ENCODE peak calls at places on chromosomes 16 and 17, in six cellular contexts. B, W, Y, I, L and H are unnamed samples.

GRCh38 chr17:35082073-35082657 is 18.7 kb upstream of the RFFL start:
- DNase-seq in I (no peak), W (no peak), B (no peak), L (peak; percentile 9), Y (no peak), H (peak; percentile 81)

GRCh38 chr17:72580321-72581127 is 459.7 kb downstream of the SOX9 start:
- DNase-seq in Y (no peak), I (no peak), L (peak; percentile 100), B (no peak), W (no peak), H (no peak)

GRCh38 chr17:63842173-63842539 is 329 bp downstream of the SMARCD2 start:
- DNase-seq in L (no peak), I (peak; percentile 63), W (no peak), B (peak; percentile 40), Y (no peak), H (no peak)

GRCh38 chr16:35724551-35724950 is 2265.1 kb downstream of the TP53TG3F start:
- DNase-seq in W (no peak), I (no peak), L (no peak), Y (no peak), B (no peak), H (no peak)

GRCh38 chr16:49532243-49532870 is 158.8 kb downstream of the C16orf78 start:
- DNase-seq in Y (no peak), W (no peak), I (no peak), L (no peak), B (no peak), H (no peak)

GRCh38 chr17:835263-835662 is 53.1 kb downstream of the MRM3 start:
- DNase-seq in W (no peak), L (peak; percentile 47), B (no peak), I (no peak), Y (no peak), H (no peak)

GRCh38 chr17:16358394-16358793 is 5.1 kb upstream of the CENPV start:
- DNase-seq in I (no peak), W (no peak), L (no peak), B (no peak), Y (no peak), H (no peak)

GRCh38 chr17:47704116-47704515 is 10.2 kb downstream of the TBKBP1 start:
- DNase-seq in Y (no peak), B (no peak), W (no peak), L (no peak), I (no peak), H (no peak)

GRCh38 chr17:2954898-2955445 is 108.4 kb downstream of the OR1D5 start:
- DNase-seq in W (no peak), Y (no peak), I (no peak), B (no peak), L (peak; percentile 98), H (peak; percentile 94)

GRCh38 chr17:15220785-15221184 is 44.3 kb downstream of the PMP22 start:
- DNase-seq in I (no peak), W (no peak), Y (no peak), L (no peak), B (no peak), H (no peak)

GRCh38 chr16:89036776-89037175 is 56.9 kb upstream of the ACSF3 start:
- DNase-seq in Y (no peak), I (no peak), W (no peak), L (no peak), B (no peak), H (no peak)

GRCh38 chr17:45867171-45867570 is 22.5 kb downstream of the SPPL2C start:
- DNase-seq in L (no peak), B (no peak), Y (no peak), W (no peak), I (no peak), H (no peak)

DNA sequence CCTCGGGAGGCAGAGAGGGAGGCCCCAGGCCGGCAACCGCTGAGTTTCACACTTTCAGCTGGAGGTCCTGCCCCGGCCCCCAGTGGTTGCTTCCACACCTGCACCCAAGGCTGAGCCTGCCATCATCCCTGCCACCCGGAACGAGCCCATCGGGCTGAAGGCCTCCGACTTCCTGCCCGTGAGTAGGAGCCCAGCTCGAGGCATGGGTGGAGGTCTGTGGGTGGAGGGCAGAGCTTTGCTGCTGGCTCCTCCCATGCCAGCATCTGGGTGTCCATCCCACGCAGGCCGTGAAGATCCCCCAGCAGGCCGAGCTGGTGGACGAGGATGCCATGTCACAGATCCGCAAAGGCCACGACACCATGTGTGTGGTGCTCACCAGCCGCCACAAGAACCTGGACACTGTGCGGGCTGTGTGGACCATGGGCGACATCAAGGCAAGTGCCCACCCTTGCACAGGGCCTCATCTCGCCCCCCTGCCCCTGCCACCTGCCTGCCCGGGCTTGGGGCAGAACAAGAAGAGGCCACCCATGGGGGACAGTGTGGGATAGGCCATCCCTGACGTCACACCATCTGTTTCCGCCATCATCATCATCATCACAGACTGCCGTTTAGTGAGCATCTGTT is 19.6 kb downstream of the KATNB1 start:
- DNase-seq in W (no peak), L (no peak), I (peak; percentile 45), B (no peak), Y (no peak), H (no peak)
- TF ChIP-seq CTCF in W (no peak), L (peak; percentile 8), I (peak; percentile 25), B (no peak), Y (no peak), H (no peak)

GRCh38 chr16:30342751-30343490 is 12.2 kb downstream of the CD2BP2 start:
- DNase-seq in B (no peak), I (no peak), W (no peak), L (no peak), Y (no peak), H (no peak)
- TF ChIP-seq SP1 in B (no peak), I (no peak), W (no peak), L (no peak), Y (no peak), H (no peak)

GRCh38 chr16:19980866-19981265 is 92.8 kb downstream of the GPR139 start:
- DNase-seq in L (peak; percentile 34), Y (no peak), I (peak; percentile 56), W (peak; percentile 52), B (peak; percentile 41), H (peak; percentile 21)
- TF ChIP-seq CTCF in L (peak; percentile 62), Y (peak; percentile 46), I (peak; percentile 77), W (peak; percentile 55), B (peak; percentile 46), H (peak; percentile 83)

GRCh38 chr17:59357929-59358328 is 26.5 kb downstream of the YPEL2 start:
- DNase-seq in L (no peak), W (no peak), I (no peak), B (no peak), Y (no peak), H (no peak)
- TF ChIP-seq SP1 in L (no peak), W (no peak), I (no peak), B (no peak), Y (no peak), H (no peak)

GRCh38 chr17:79985951-79986391 is 49.7 kb downstream of the TBC1D16 start:
- DNase-seq in B (no peak), I (no peak), L (no peak), W (no peak), Y (no peak), H (no peak)

GRCh38 chr17:79987890-79988162 is 47.8 kb downstream of the TBC1D16 start:
- DNase-seq in L (no peak), W (no peak), I (no peak), B (no peak), Y (no peak), H (no peak)

GRCh38 chr17:79985361-79985760 is 50.3 kb downstream of the TBC1D16 start:
- DNase-seq in W (no peak), B (no peak), L (no peak), Y (no peak), I (no peak), H (no peak)

GRCh38 chr17:79987187-79987889 is 48.3 kb downstream of the TBC1D16 start:
- DNase-seq in W (no peak), L (peak; percentile 82), I (no peak), B (no peak), Y (no peak), H (peak; percentile 39)

DNA sequence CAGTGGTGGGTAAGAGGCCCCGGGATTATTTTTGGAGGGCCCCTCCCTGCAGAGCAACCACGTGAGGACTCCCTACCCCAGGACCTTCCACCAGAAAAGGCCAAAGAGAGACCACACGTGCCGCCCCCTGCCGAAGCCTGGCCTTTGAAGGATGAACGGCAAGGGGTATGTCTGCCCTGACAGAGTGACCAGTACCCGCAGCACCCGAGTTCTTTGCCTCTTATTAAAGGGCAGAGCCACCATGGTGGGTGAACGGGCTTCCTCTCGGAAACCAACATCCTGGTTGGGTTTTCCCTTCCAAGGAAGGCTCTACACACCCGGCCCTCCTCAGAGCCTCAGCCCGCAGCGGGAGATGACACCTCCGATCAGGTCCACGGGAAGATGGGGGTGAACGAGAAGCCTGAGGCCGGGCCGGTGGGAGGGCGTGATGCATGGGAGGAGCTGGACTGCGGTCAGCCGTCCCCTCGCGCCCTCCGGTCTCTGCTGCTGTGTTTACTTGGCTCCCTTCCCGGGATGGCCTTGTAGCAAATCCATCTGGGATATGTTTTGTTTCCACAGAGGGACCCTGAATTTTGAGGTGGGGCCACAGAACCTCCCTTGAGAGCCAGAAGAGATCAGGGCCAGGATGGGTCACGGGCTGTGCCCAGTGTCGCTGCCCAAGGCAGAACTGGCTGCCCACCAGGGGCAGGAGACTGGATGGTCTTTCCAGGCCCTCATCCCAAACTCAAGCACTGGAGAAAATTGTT is 49.1 kb downstream of the TBC1D16 start:
- DNase-seq in L (peak; percentile 94), I (no peak), W (no peak), Y (no peak), B (no peak), H (no peak)
- TF ChIP-seq CTCF in L (no peak), I (no peak), W (no peak), Y (no peak), B (no peak), H (no peak)

DNA sequence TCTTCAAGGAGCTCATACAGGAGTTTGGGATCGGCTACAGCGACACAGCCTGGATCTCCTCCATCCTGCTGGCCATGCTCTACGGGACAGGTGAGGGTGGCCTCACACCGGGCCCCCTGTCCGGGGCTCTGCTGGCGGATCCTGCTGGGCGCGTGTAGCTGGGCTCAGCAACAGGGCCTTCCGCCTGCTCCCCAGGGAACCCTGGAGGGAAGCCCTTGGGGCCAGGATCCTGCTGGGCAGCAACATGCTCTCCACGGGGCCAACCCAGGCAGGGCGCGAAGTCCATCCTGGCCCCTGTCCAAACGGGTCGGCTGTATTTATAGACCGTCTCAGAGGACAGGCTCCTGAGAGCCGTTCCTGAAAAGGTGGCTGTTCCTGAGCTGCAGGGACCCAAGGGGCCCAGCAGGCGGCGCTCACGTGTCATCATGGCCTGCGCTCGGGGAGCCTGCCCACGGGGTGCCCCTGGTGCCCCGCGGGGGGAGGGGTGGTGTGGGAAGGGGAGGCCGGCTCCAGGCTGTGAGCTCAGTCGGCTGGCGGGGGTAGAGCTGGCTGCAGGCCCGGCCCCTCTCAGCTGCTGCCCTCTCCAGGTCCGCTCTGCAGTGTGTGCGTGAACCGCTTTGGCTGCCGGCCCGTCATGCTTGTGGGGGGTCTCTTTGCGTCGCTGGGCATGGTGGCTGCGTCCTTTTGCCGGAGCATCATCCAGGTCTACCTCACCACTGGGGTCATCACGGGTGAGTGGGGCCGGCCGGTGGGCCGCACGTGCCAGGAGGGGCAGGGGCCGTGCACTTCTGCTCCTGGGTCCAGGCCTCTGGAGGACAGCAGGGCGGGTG is 7.5 kb downstream of the SLC16A3 start:
- DNase-seq in B (peak; percentile 79), I (peak; percentile 91), Y (no peak), L (peak; percentile 92), W (peak; percentile 75), H (no peak)
- TF ChIP-seq SP1 in B (peak; percentile 53), I (no peak), Y (no peak), L (no peak), W (peak; percentile 67), H (no peak)